ENCODE peak calls at places on chromosomes 2 and 18, in four cellular contexts. One of them, this sample, is unnamed.

GRCh38 chr2:232534940-232535735 is 4.4 kb upstream of the CHRNG start:
- DNase-seq in K562: no peak
- DNase-seq in WTC11: no peak
- DNase-seq in SK-N-SH: no peak
- DNase-seq in this sample: no peak

GRCh38 chr2:168427451-168427850 is 28.6 kb upstream of the CERS6 start:
- DNase-seq in K562: no peak
- DNase-seq in WTC11: no peak
- DNase-seq in SK-N-SH: no peak
- DNase-seq in this sample: no peak

GRCh38 chr2:70697603-70698383 is 70.2 kb downstream of the ADD2 start:
- DNase-seq in K562: no peak
- DNase-seq in WTC11: no peak
- DNase-seq in SK-N-SH: no peak
- DNase-seq in this sample: no peak

GRCh38 chr2:224036731-224037376 is 2.2 kb downstream of the SERPINE2 start:
- DNase-seq in K562: no peak
- DNase-seq in WTC11: no peak
- DNase-seq in SK-N-SH: no peak
- DNase-seq in this sample: no peak

GRCh38 chr2:236352761-236353593 is 88.8 kb upstream of the ASB18 start:
- DNase-seq in K562: peak; percentile 23
- DNase-seq in WTC11: no peak
- DNase-seq in SK-N-SH: peak; percentile 58
- DNase-seq in this sample: no peak

GRCh38 chr2:239979243-239980023 is 45.7 kb downstream of the NDUFA10 start:
- DNase-seq in K562: no peak
- DNase-seq in WTC11: peak; percentile 69
- DNase-seq in SK-N-SH: no peak
- DNase-seq in this sample: no peak

GRCh38 chr2:233356546-233357308 is 2.4 kb downstream of the DGKD start:
- DNase-seq in K562: no peak
- DNase-seq in WTC11: no peak
- DNase-seq in SK-N-SH: no peak
- DNase-seq in this sample: no peak

GRCh38 chr18:52442686-52443085 is 102.7 kb downstream of the DCC start:
- DNase-seq in K562: no peak
- DNase-seq in WTC11: no peak
- DNase-seq in SK-N-SH: no peak
- DNase-seq in this sample: no peak

GRCh38 chr2:10481666-10482157 is 33.6 kb upstream of the ODC1 start:
- DNase-seq in K562: no peak
- DNase-seq in WTC11: no peak
- DNase-seq in SK-N-SH: no peak
- DNase-seq in this sample: no peak

GRCh38 chr2:207792244-207792785 is 22.6 kb upstream of the FZD5 start:
- DNase-seq in K562: peak; percentile 72
- DNase-seq in WTC11: no peak
- DNase-seq in SK-N-SH: peak; percentile 37
- DNase-seq in this sample: no peak

GRCh38 chr2:282693-283263 is 5.1 kb downstream of the ALKAL2 start:
- DNase-seq in K562: no peak
- DNase-seq in WTC11: no peak
- DNase-seq in SK-N-SH: no peak
- DNase-seq in this sample: no peak

GRCh38 chr18:5180254-5180653 is 16.8 kb downstream of the AKAIN1 start:
- DNase-seq in K562: no peak
- DNase-seq in WTC11: no peak
- DNase-seq in SK-N-SH: no peak
- DNase-seq in this sample: no peak

GRCh38 chr18:46630160-46630559 is 26.9 kb downstream of the LOXHD1 start:
- DNase-seq in K562: no peak
- DNase-seq in WTC11: no peak
- DNase-seq in SK-N-SH: no peak
- DNase-seq in this sample: peak; percentile 1

GRCh38 chr2:238566001-238566645 is 139.4 kb downstream of the ASB1 start:
- DNase-seq in K562: no peak
- DNase-seq in WTC11: no peak
- DNase-seq in SK-N-SH: no peak
- DNase-seq in this sample: no peak

GRCh38 chr18:55003695-55004094 is 44.4 kb upstream of the CCDC68 start:
- DNase-seq in K562: no peak
- DNase-seq in WTC11: no peak
- DNase-seq in SK-N-SH: peak; percentile 54
- DNase-seq in this sample: no peak

GRCh38 chr18:55499526-55499925 is 88.5 kb downstream of the TCF4 start:
- DNase-seq in K562: no peak
- DNase-seq in WTC11: no peak
- DNase-seq in SK-N-SH: no peak
- DNase-seq in this sample: no peak

GRCh38 chr2:317501-318424 is 29.9 kb upstream of the ALKAL2 start:
- DNase-seq in K562: no peak
- DNase-seq in WTC11: no peak
- DNase-seq in SK-N-SH: no peak
- DNase-seq in this sample: no peak

GRCh38 chr2:182866461-182867369 is at the start of gene FRZB:
- DNase-seq in K562: peak; percentile 14
- DNase-seq in WTC11: peak; percentile 66
- DNase-seq in SK-N-SH: peak; percentile 84
- DNase-seq in this sample: no peak

GRCh38 chr2:35873921-35874320 is 481.7 kb upstream of the CRIM1 start:
- DNase-seq in K562: no peak
- DNase-seq in WTC11: no peak
- DNase-seq in SK-N-SH: no peak
- DNase-seq in this sample: no peak

GRCh38 chr2:186887107-186888090 is 38.4 kb upstream of the ZSWIM2 start:
- DNase-seq in K562: no peak
- DNase-seq in WTC11: no peak
- DNase-seq in SK-N-SH: no peak
- DNase-seq in this sample: peak; percentile 26

GRCh38 chr18:50662177-50662576 is 102.3 kb downstream of the MAPK4 start:
- DNase-seq in K562: peak; percentile 37
- DNase-seq in WTC11: no peak
- DNase-seq in SK-N-SH: peak; percentile 39
- DNase-seq in this sample: no peak

GRCh38 chr2:149166958-149167810 is 128.7 kb downstream of the LYPD6B start:
- DNase-seq in K562: no peak
- DNase-seq in WTC11: no peak
- DNase-seq in SK-N-SH: no peak
- DNase-seq in this sample: peak; percentile 67

GRCh38 chr2:75822336-75822735 is 111.6 kb upstream of the GCFC2 start:
- DNase-seq in K562: no peak
- DNase-seq in WTC11: no peak
- DNase-seq in SK-N-SH: no peak
- DNase-seq in this sample: no peak
- TF ChIP-seq USF1 in K562: no peak
- TF ChIP-seq USF1 in WTC11: no peak
- TF ChIP-seq USF1 in SK-N-SH: no peak
- TF ChIP-seq USF1 in this sample: no peak

GRCh38 chr2:165274698-165275097 is 35.5 kb downstream of the SCN2A start:
- DNase-seq in K562: no peak
- DNase-seq in WTC11: no peak
- DNase-seq in SK-N-SH: no peak
- DNase-seq in this sample: no peak
- TF ChIP-seq USF1 in K562: no peak
- TF ChIP-seq USF1 in WTC11: no peak
- TF ChIP-seq USF1 in SK-N-SH: no peak
- TF ChIP-seq USF1 in this sample: no peak

GRCh38 chr2:174634130-174635014 is 36.8 kb upstream of the WIPF1 start:
- DNase-seq in K562: peak; percentile 23
- DNase-seq in WTC11: no peak
- DNase-seq in SK-N-SH: no peak
- DNase-seq in this sample: peak; percentile 65
- TF ChIP-seq USF1 in K562: no peak
- TF ChIP-seq USF1 in WTC11: no peak
- TF ChIP-seq USF1 in SK-N-SH: no peak
- TF ChIP-seq USF1 in this sample: no peak

GRCh38 chr18:12431561-12431960 is 23.8 kb downstream of the PRELID3A start:
- DNase-seq in K562: no peak
- DNase-seq in WTC11: no peak
- DNase-seq in SK-N-SH: no peak
- DNase-seq in this sample: no peak

GRCh38 chr18:12433829-12434540 is 26.3 kb downstream of the PRELID3A start:
- DNase-seq in K562: no peak
- DNase-seq in WTC11: no peak
- DNase-seq in SK-N-SH: no peak
- DNase-seq in this sample: no peak

GRCh38 chr18:12432196-12432595 is 24.5 kb downstream of the PRELID3A start:
- DNase-seq in K562: no peak
- DNase-seq in WTC11: no peak
- DNase-seq in SK-N-SH: no peak
- DNase-seq in this sample: no peak

GRCh38 chr18:12434541-12434929 is 26.8 kb downstream of the PRELID3A start:
- DNase-seq in K562: no peak
- DNase-seq in WTC11: no peak
- DNase-seq in SK-N-SH: no peak
- DNase-seq in this sample: no peak

DNA sequence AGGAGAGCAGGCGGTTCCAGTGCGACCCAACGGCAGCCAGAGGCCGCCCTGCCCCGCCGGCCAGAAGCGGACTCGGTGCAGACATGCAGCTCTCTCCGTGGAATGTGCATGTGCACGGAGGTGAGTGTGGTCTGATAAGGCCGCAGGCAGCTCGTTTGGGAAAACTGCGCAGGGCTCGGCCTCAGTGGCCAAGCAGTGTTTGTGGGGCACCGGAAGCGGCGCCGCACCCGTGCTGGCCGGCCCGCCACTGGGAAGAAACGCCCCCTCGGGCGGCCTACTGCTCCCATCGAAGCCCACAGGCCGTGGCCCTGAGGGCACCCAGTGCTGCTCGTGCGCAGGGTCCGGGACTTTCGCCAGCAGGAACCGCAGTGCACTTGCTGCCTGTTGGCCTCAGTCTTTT is 25.2 kb downstream of the PRELID3A start:
- DNase-seq in K562: no peak
- DNase-seq in WTC11: no peak
- DNase-seq in SK-N-SH: no peak
- DNase-seq in this sample: no peak
- TF ChIP-seq USF1 in K562: no peak
- TF ChIP-seq USF1 in WTC11: no peak
- TF ChIP-seq USF1 in SK-N-SH: no peak
- TF ChIP-seq USF1 in this sample: no peak

GRCh38 chr2:6863792-6864191 is 1.9 kb downstream of the CMPK2 start:
- DNase-seq in K562: no peak
- DNase-seq in WTC11: no peak
- DNase-seq in SK-N-SH: peak; percentile 14
- DNase-seq in this sample: no peak
- TF ChIP-seq USF1 in K562: no peak
- TF ChIP-seq USF1 in WTC11: no peak
- TF ChIP-seq USF1 in SK-N-SH: no peak
- TF ChIP-seq USF1 in this sample: no peak

GRCh38 chr2:144516417-144516980 is 3.4 kb downstream of the ZEB2 start:
- DNase-seq in K562: no peak
- DNase-seq in WTC11: no peak
- DNase-seq in SK-N-SH: peak; percentile 76
- DNase-seq in this sample: no peak
- TF ChIP-seq USF1 in K562: no peak
- TF ChIP-seq USF1 in WTC11: no peak
- TF ChIP-seq USF1 in SK-N-SH: no peak
- TF ChIP-seq USF1 in this sample: no peak

DNA sequence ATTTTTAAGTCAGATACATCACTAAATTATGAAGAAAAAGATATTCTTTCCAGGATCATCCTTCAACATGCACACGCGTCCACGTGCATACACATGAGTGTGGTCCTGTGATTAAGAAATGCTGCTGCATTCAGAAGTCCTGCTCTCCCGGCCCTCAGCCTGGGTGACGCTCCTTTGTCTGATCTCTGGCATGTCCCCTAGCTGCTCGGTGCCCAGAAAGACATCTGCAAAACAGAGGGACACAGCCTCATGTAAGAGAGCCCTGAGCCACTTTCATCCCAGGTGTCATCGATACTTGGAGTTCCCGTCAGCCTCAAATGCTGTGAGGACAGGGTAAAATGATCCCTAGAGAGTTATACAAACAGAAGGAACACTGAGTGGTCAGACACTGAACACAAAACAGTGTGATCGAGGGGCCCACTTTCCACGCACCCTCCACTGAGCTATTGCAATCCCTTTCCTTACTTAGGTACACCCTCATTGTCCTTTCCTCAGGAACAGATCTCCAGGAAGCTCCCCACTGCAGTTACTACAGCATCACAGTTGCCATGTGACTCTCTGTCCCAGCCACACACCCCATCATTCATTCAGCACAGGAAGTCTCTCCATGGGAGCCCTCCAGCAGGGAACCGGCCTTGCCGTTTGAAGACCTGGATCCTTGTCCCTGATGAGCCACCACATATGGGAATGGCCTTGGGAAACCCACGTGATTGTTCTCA is 32.1 kb downstream of the CRACDL start:
- DNase-seq in K562: no peak
- DNase-seq in WTC11: no peak
- DNase-seq in SK-N-SH: no peak
- DNase-seq in this sample: no peak
- TF ChIP-seq USF1 in K562: no peak
- TF ChIP-seq USF1 in WTC11: no peak
- TF ChIP-seq USF1 in SK-N-SH: no peak
- TF ChIP-seq USF1 in this sample: no peak

GRCh38 chr18:31420524-31420923 is 27.0 kb upstream of the DSG3 start:
- DNase-seq in K562: no peak
- DNase-seq in WTC11: no peak
- DNase-seq in SK-N-SH: no peak
- DNase-seq in this sample: no peak

GRCh38 chr18:31428211-31428610 is 19.3 kb upstream of the DSG3 start:
- DNase-seq in K562: no peak
- DNase-seq in WTC11: no peak
- DNase-seq in SK-N-SH: no peak
- DNase-seq in this sample: no peak

GRCh38 chr18:31427010-31427409 is 20.5 kb upstream of the DSG3 start:
- DNase-seq in K562: no peak
- DNase-seq in WTC11: no peak
- DNase-seq in SK-N-SH: no peak
- DNase-seq in this sample: no peak

GRCh38 chr18:31426021-31426420 is 21.5 kb upstream of the DSG3 start:
- DNase-seq in K562: no peak
- DNase-seq in WTC11: no peak
- DNase-seq in SK-N-SH: no peak
- DNase-seq in this sample: no peak

DNA sequence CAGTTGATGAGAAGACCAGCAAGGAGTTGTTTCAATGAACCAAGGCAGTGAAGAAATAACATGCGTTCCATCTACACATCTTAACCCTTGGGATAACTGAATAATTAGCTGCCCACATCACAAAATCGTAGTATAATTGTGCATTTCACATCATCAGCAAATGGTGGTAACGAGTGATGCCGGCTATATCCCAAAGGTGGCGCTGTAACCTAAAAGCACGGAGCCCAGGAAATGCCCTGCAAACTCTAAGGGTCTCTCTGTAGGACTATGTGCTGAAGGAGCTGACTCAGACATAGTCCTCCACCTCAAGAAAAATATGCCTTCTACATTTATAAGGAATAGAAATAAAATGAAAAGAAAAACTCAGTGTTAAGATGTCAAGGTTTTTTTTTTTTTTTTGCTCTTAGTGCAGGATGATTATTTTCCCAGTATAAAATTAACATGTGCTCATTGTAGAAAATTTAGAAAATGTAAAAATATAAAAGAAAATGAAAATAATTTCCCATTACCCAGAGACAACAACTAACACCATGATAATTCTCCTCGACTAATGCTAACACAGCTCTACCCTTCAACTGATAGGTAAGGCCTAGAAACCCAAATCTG is 23.1 kb upstream of the DSG3 start:
- DNase-seq in K562: peak; percentile 23
- DNase-seq in WTC11: peak; percentile 72
- DNase-seq in SK-N-SH: peak; percentile 16
- DNase-seq in this sample: no peak
- TF ChIP-seq USF1 in K562: no peak
- TF ChIP-seq USF1 in WTC11: no peak
- TF ChIP-seq USF1 in SK-N-SH: no peak
- TF ChIP-seq USF1 in this sample: no peak

This sample was measured in GM12878.